ENCODE peak calls at places on chromosomes 4 and X, in eight cellular contexts. One of them, this sample, is unnamed.

GRCh38 chr4:149997881-149998421 is 80.3 kb upstream of the DCLK2 start:
- DNase-seq in LoVo: peak
- DNase-seq in kidney tubule cell: peak
- DNase-seq in stimulated activated CD8-positive, alpha-beta memory T cell treated with anti-CD3 and anti-CD28 coated beads, Interleukin-4, amount 100 ng/mL, for 1 hour: no peak
- DNase-seq in putamen: no peak
- DNase-seq in WTC11: no peak
- DNase-seq in T-helper 1 cell: no peak
- DNase-seq in CD8-positive, alpha-beta T cell: no peak
- DNase-seq in this sample: no peak

GRCh38 chr4:26071688-26072087 is 157.7 kb downstream of the SMIM20 start:
- DNase-seq in putamen: no peak
- DNase-seq in T-helper 1 cell: no peak
- DNase-seq in LoVo: no peak
- DNase-seq in kidney tubule cell: no peak
- DNase-seq in CD8-positive, alpha-beta T cell: no peak
- DNase-seq in WTC11: no peak
- DNase-seq in stimulated activated CD8-positive, alpha-beta memory T cell treated with anti-CD3 and anti-CD28 coated beads, Interleukin-4, amount 100 ng/mL, for 1 hour: no peak
- DNase-seq in this sample: no peak

GRCh38 chr4:145679991-145680455 is at the start of gene C4orf51:
- DNase-seq in stimulated activated CD8-positive, alpha-beta memory T cell treated with anti-CD3 and anti-CD28 coated beads, Interleukin-4, amount 100 ng/mL, for 1 hour: no peak
- DNase-seq in CD8-positive, alpha-beta T cell: no peak
- DNase-seq in WTC11: no peak
- DNase-seq in putamen: peak
- DNase-seq in kidney tubule cell: peak
- DNase-seq in LoVo: peak
- DNase-seq in T-helper 1 cell: no peak
- DNase-seq in this sample: no peak

GRCh38 chr4:124181045-124181444 is 531.5 kb downstream of the ANKRD50 start:
- DNase-seq in LoVo: no peak
- DNase-seq in putamen: no peak
- DNase-seq in stimulated activated CD8-positive, alpha-beta memory T cell treated with anti-CD3 and anti-CD28 coated beads, Interleukin-4, amount 100 ng/mL, for 1 hour: no peak
- DNase-seq in WTC11: no peak
- DNase-seq in T-helper 1 cell: no peak
- DNase-seq in CD8-positive, alpha-beta T cell: no peak
- DNase-seq in kidney tubule cell: no peak
- DNase-seq in this sample: no peak

GRCh38 chr4:83237591-83237990 is 47.0 kb downstream of the COQ2 start:
- DNase-seq in kidney tubule cell: no peak
- DNase-seq in LoVo: peak
- DNase-seq in stimulated activated CD8-positive, alpha-beta memory T cell treated with anti-CD3 and anti-CD28 coated beads, Interleukin-4, amount 100 ng/mL, for 1 hour: no peak
- DNase-seq in putamen: no peak
- DNase-seq in T-helper 1 cell: no peak
- DNase-seq in WTC11: no peak
- DNase-seq in CD8-positive, alpha-beta T cell: no peak
- DNase-seq in this sample: no peak

GRCh38 chr4:71980976-71981375 is 50.8 kb upstream of the NPFFR2 start:
- DNase-seq in CD8-positive, alpha-beta T cell: no peak
- DNase-seq in kidney tubule cell: peak
- DNase-seq in LoVo: no peak
- DNase-seq in stimulated activated CD8-positive, alpha-beta memory T cell treated with anti-CD3 and anti-CD28 coated beads, Interleukin-4, amount 100 ng/mL, for 1 hour: no peak
- DNase-seq in putamen: no peak
- DNase-seq in T-helper 1 cell: no peak
- DNase-seq in WTC11: no peak
- DNase-seq in this sample: no peak

GRCh38 chr4:128006592-128006991 is 41.4 kb downstream of the ABHD18 start:
- DNase-seq in T-helper 1 cell: no peak
- DNase-seq in kidney tubule cell: no peak
- DNase-seq in stimulated activated CD8-positive, alpha-beta memory T cell treated with anti-CD3 and anti-CD28 coated beads, Interleukin-4, amount 100 ng/mL, for 1 hour: no peak
- DNase-seq in WTC11: no peak
- DNase-seq in LoVo: no peak
- DNase-seq in CD8-positive, alpha-beta T cell: no peak
- DNase-seq in putamen: no peak
- DNase-seq in this sample: no peak

GRCh38 chr4:179124957-179125356 is 1682.7 kb upstream of the AGA start:
- DNase-seq in LoVo: no peak
- DNase-seq in putamen: no peak
- DNase-seq in CD8-positive, alpha-beta T cell: no peak
- DNase-seq in WTC11: no peak
- DNase-seq in kidney tubule cell: no peak
- DNase-seq in stimulated activated CD8-positive, alpha-beta memory T cell treated with anti-CD3 and anti-CD28 coated beads, Interleukin-4, amount 100 ng/mL, for 1 hour: no peak
- DNase-seq in T-helper 1 cell: no peak
- DNase-seq in this sample: no peak

GRCh38 chrX:17644001-17644400 is 93.3 kb upstream of the SCML1 start:
- DNase-seq in T-helper 1 cell: no peak
- DNase-seq in CD8-positive, alpha-beta T cell: no peak
- DNase-seq in kidney tubule cell: no peak
- DNase-seq in stimulated activated CD8-positive, alpha-beta memory T cell treated with anti-CD3 and anti-CD28 coated beads, Interleukin-4, amount 100 ng/mL, for 1 hour: no peak
- DNase-seq in WTC11: no peak
- DNase-seq in putamen: no peak
- DNase-seq in LoVo: no peak
- DNase-seq in this sample: no peak

GRCh38 chr4:2806392-2807355 is 13.8 kb downstream of the SH3BP2 start:
- DNase-seq in putamen: peak
- DNase-seq in WTC11: no peak
- DNase-seq in kidney tubule cell: no peak
- DNase-seq in LoVo: no peak
- DNase-seq in T-helper 1 cell: no peak
- DNase-seq in CD8-positive, alpha-beta T cell: no peak
- DNase-seq in stimulated activated CD8-positive, alpha-beta memory T cell treated with anti-CD3 and anti-CD28 coated beads, Interleukin-4, amount 100 ng/mL, for 1 hour: no peak
- DNase-seq in this sample: no peak

GRCh38 chr4:122783301-122784215 is 43.1 kb upstream of the FGF2 start:
- DNase-seq in stimulated activated CD8-positive, alpha-beta memory T cell treated with anti-CD3 and anti-CD28 coated beads, Interleukin-4, amount 100 ng/mL, for 1 hour: no peak
- DNase-seq in T-helper 1 cell: no peak
- DNase-seq in LoVo: peak
- DNase-seq in kidney tubule cell: peak
- DNase-seq in CD8-positive, alpha-beta T cell: no peak
- DNase-seq in WTC11: peak
- DNase-seq in putamen: no peak
- DNase-seq in this sample: no peak

GRCh38 chrX:1597345-1598020 is 6.1 kb downstream of the AKAP17A start:
- DNase-seq in putamen: no peak
- DNase-seq in kidney tubule cell: no peak
- DNase-seq in T-helper 1 cell: no peak
- DNase-seq in CD8-positive, alpha-beta T cell: no peak
- DNase-seq in stimulated activated CD8-positive, alpha-beta memory T cell treated with anti-CD3 and anti-CD28 coated beads, Interleukin-4, amount 100 ng/mL, for 1 hour: no peak
- DNase-seq in WTC11: no peak
- DNase-seq in LoVo: no peak
- DNase-seq in this sample: no peak

GRCh38 chr4:163343604-163344146 is at the start of gene NPY5R:
- DNase-seq in putamen: peak
- DNase-seq in LoVo: no peak
- DNase-seq in CD8-positive, alpha-beta T cell: no peak
- DNase-seq in kidney tubule cell: no peak
- DNase-seq in WTC11: peak
- DNase-seq in stimulated activated CD8-positive, alpha-beta memory T cell treated with anti-CD3 and anti-CD28 coated beads, Interleukin-4, amount 100 ng/mL, for 1 hour: no peak
- DNase-seq in T-helper 1 cell: no peak
- DNase-seq in this sample: no peak

This sample was measured in esophagus squamous epithelium.